ENCODE peak calls at places on chromosomes 16 and 17, in ten cellular contexts. One of them, this sample, is unnamed.

GRCh38 chr17:66522591-66523272 is 220.3 kb downstream of the PRKCA start:
- DNase-seq in thoracic aorta: no peak
- DNase-seq in B cell: no peak
- DNase-seq in tibial nerve: no peak
- DNase-seq in prostate gland: no peak
- DNase-seq in breast epithelium: no peak
- DNase-seq in DND-41: no peak
- DNase-seq in thyroid gland: no peak
- DNase-seq in transverse colon: no peak
- DNase-seq in Calu3: no peak
- DNase-seq in this sample: no peak

GRCh38 chr17:76199466-76199865 is 40.8 kb downstream of the RNF157 start:
- DNase-seq in Calu3: no peak
- DNase-seq in thoracic aorta: no peak
- DNase-seq in thyroid gland: no peak
- DNase-seq in DND-41: peak; percentile 66
- DNase-seq in breast epithelium: no peak
- DNase-seq in prostate gland: no peak
- DNase-seq in B cell: no peak
- DNase-seq in transverse colon: no peak
- DNase-seq in tibial nerve: no peak
- DNase-seq in this sample: no peak

GRCh38 chr17:70804161-70804560 is 634.8 kb downstream of the KCNJ2 start:
- DNase-seq in tibial nerve: no peak
- DNase-seq in breast epithelium: no peak
- DNase-seq in thoracic aorta: no peak
- DNase-seq in B cell: no peak
- DNase-seq in Calu3: no peak
- DNase-seq in DND-41: no peak
- DNase-seq in transverse colon: no peak
- DNase-seq in thyroid gland: peak; percentile 28
- DNase-seq in prostate gland: no peak
- DNase-seq in this sample: no peak

GRCh38 chr16:88566158-88566557 is 4.0 kb upstream of the ZC3H18 start:
- DNase-seq in thoracic aorta: no peak
- DNase-seq in DND-41: no peak
- DNase-seq in prostate gland: no peak
- DNase-seq in transverse colon: no peak
- DNase-seq in tibial nerve: no peak
- DNase-seq in Calu3: peak; percentile 24
- DNase-seq in B cell: no peak
- DNase-seq in thyroid gland: no peak
- DNase-seq in breast epithelium: no peak
- DNase-seq in this sample: no peak

GRCh38 chr17:19660219-19660870 is 11.8 kb downstream of the ALDH3A2 start:
- DNase-seq in DND-41: no peak
- DNase-seq in breast epithelium: no peak
- DNase-seq in thoracic aorta: no peak
- DNase-seq in B cell: no peak
- DNase-seq in prostate gland: no peak
- DNase-seq in tibial nerve: no peak
- DNase-seq in transverse colon: no peak
- DNase-seq in thyroid gland: no peak
- DNase-seq in Calu3: no peak
- DNase-seq in this sample: no peak

GRCh38 chr17:8865811-8866210 is 1.7 kb downstream of the PIK3R6 start:
- DNase-seq in thoracic aorta: no peak
- DNase-seq in DND-41: peak; percentile 36
- DNase-seq in thyroid gland: no peak
- DNase-seq in tibial nerve: no peak
- DNase-seq in transverse colon: no peak
- DNase-seq in Calu3: no peak
- DNase-seq in B cell: no peak
- DNase-seq in breast epithelium: no peak
- DNase-seq in prostate gland: no peak
- DNase-seq in this sample: no peak

GRCh38 chr17:34178047-34178446 is 77.0 kb upstream of the CCL2 start:
- DNase-seq in prostate gland: no peak
- DNase-seq in thyroid gland: no peak
- DNase-seq in B cell: no peak
- DNase-seq in breast epithelium: no peak
- DNase-seq in transverse colon: no peak
- DNase-seq in tibial nerve: no peak
- DNase-seq in Calu3: no peak
- DNase-seq in thoracic aorta: no peak
- DNase-seq in DND-41: peak; percentile 19
- DNase-seq in this sample: no peak

GRCh38 chr16:49757744-49758069 is 98.2 kb downstream of the ZNF423 start:
- DNase-seq in thyroid gland: no peak
- DNase-seq in DND-41: no peak
- DNase-seq in transverse colon: no peak
- DNase-seq in thoracic aorta: no peak
- DNase-seq in tibial nerve: no peak
- DNase-seq in B cell: no peak
- DNase-seq in Calu3: no peak
- DNase-seq in breast epithelium: no peak
- DNase-seq in prostate gland: no peak
- DNase-seq in this sample: no peak

GRCh38 chr17:64155751-64156544 is 26.0 kb upstream of the ERN1 start:
- DNase-seq in prostate gland: peak; percentile 86
- DNase-seq in Calu3: peak; percentile 66
- DNase-seq in B cell: no peak
- DNase-seq in transverse colon: peak; percentile 27
- DNase-seq in thoracic aorta: no peak
- DNase-seq in tibial nerve: peak; percentile 50
- DNase-seq in breast epithelium: peak; percentile 56
- DNase-seq in DND-41: no peak
- DNase-seq in thyroid gland: peak; percentile 69
- DNase-seq in this sample: no peak

GRCh38 chr17:42849451-42850157 is 1.4 kb upstream of the AOC3 start:
- DNase-seq in breast epithelium: no peak
- DNase-seq in transverse colon: no peak
- DNase-seq in B cell: no peak
- DNase-seq in thyroid gland: peak; percentile 44
- DNase-seq in thoracic aorta: no peak
- DNase-seq in tibial nerve: no peak
- DNase-seq in prostate gland: no peak
- DNase-seq in Calu3: no peak
- DNase-seq in DND-41: no peak
- DNase-seq in this sample: no peak

GRCh38 chr17:8706431-8706830 is 38.2 kb downstream of the CCDC42 start:
- DNase-seq in B cell: no peak
- DNase-seq in thoracic aorta: no peak
- DNase-seq in Calu3: no peak
- DNase-seq in thyroid gland: no peak
- DNase-seq in DND-41: no peak
- DNase-seq in tibial nerve: no peak
- DNase-seq in transverse colon: no peak
- DNase-seq in prostate gland: no peak
- DNase-seq in breast epithelium: no peak
- DNase-seq in this sample: no peak

GRCh38 chr16:56399047-56399446 is 26.3 kb downstream of the AMFR start:
- DNase-seq in DND-41: no peak
- DNase-seq in breast epithelium: no peak
- DNase-seq in transverse colon: no peak
- DNase-seq in thoracic aorta: no peak
- DNase-seq in B cell: no peak
- DNase-seq in thyroid gland: no peak
- DNase-seq in Calu3: no peak
- DNase-seq in tibial nerve: no peak
- DNase-seq in prostate gland: no peak
- DNase-seq in this sample: no peak

GRCh38 chr16:56405977-56406376 is 19.4 kb downstream of the AMFR start:
- DNase-seq in thyroid gland: no peak
- DNase-seq in B cell: no peak
- DNase-seq in tibial nerve: no peak
- DNase-seq in DND-41: no peak
- DNase-seq in prostate gland: no peak
- DNase-seq in breast epithelium: no peak
- DNase-seq in transverse colon: no peak
- DNase-seq in thoracic aorta: no peak
- DNase-seq in Calu3: no peak
- DNase-seq in this sample: no peak

GRCh38 chr16:56399492-56399891 is 25.9 kb downstream of the AMFR start:
- DNase-seq in DND-41: no peak
- DNase-seq in thoracic aorta: no peak
- DNase-seq in tibial nerve: no peak
- DNase-seq in B cell: no peak
- DNase-seq in breast epithelium: no peak
- DNase-seq in prostate gland: no peak
- DNase-seq in Calu3: no peak
- DNase-seq in transverse colon: no peak
- DNase-seq in thyroid gland: no peak
- DNase-seq in this sample: no peak

GRCh38 chr16:56400458-56400857 is 24.9 kb downstream of the AMFR start:
- DNase-seq in DND-41: no peak
- DNase-seq in Calu3: no peak
- DNase-seq in thoracic aorta: no peak
- DNase-seq in B cell: no peak
- DNase-seq in prostate gland: no peak
- DNase-seq in thyroid gland: peak; percentile 14
- DNase-seq in breast epithelium: no peak
- DNase-seq in transverse colon: no peak
- DNase-seq in tibial nerve: no peak
- DNase-seq in this sample: no peak

GRCh38 chr16:56401482-56401881 is 23.9 kb downstream of the AMFR start:
- DNase-seq in transverse colon: no peak
- DNase-seq in thoracic aorta: no peak
- DNase-seq in thyroid gland: no peak
- DNase-seq in DND-41: no peak
- DNase-seq in B cell: no peak
- DNase-seq in tibial nerve: no peak
- DNase-seq in breast epithelium: no peak
- DNase-seq in Calu3: peak; percentile 39
- DNase-seq in prostate gland: no peak
- DNase-seq in this sample: no peak
- TF ChIP-seq CTCF in transverse colon: no peak
- TF ChIP-seq CTCF in thoracic aorta: no peak
- TF ChIP-seq CTCF in thyroid gland: no peak
- TF ChIP-seq CTCF in DND-41: peak; percentile 46
- TF ChIP-seq CTCF in B cell: peak; percentile 28
- TF ChIP-seq CTCF in tibial nerve: no peak
- TF ChIP-seq CTCF in breast epithelium: no peak
- TF ChIP-seq CTCF in Calu3: peak; percentile 58
- TF ChIP-seq CTCF in prostate gland: no peak
- TF ChIP-seq CTCF in this sample: peak; percentile 39

DNA sequence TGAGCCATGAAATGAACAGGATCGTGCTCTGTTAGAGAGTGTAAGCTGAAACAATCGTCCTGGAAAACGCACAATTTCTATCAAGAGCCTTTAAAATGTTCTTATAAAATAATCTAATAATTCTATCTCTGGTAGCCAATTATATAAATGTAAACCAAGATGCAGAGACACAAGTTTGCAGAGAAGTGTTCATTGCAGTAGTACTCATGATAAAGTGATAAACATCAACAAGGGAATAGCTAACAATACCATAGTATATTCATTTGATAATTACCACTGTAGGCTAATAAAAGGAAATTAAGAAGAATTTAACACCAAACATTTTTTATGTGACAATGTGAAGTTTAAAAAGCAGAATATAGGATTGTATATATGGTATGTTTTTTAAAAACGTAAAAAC is 12.4 kb downstream of the NACA2 start:
- DNase-seq in breast epithelium: no peak
- DNase-seq in transverse colon: no peak
- DNase-seq in thyroid gland: no peak
- DNase-seq in thoracic aorta: no peak
- DNase-seq in prostate gland: no peak
- DNase-seq in tibial nerve: no peak
- DNase-seq in DND-41: no peak
- DNase-seq in Calu3: no peak
- DNase-seq in B cell: no peak
- DNase-seq in this sample: no peak
- TF ChIP-seq CTCF in breast epithelium: no peak
- TF ChIP-seq CTCF in transverse colon: no peak
- TF ChIP-seq CTCF in thyroid gland: no peak
- TF ChIP-seq CTCF in thoracic aorta: no peak
- TF ChIP-seq CTCF in prostate gland: no peak
- TF ChIP-seq CTCF in tibial nerve: no peak
- TF ChIP-seq CTCF in DND-41: no peak
- TF ChIP-seq CTCF in Calu3: no peak
- TF ChIP-seq CTCF in B cell: no peak
- TF ChIP-seq CTCF in this sample: no peak

GRCh38 chr17:45813051-45813731 is 29.1 kb downstream of the CRHR1 start:
- DNase-seq in thoracic aorta: no peak
- DNase-seq in transverse colon: no peak
- DNase-seq in prostate gland: no peak
- DNase-seq in breast epithelium: no peak
- DNase-seq in DND-41: no peak
- DNase-seq in thyroid gland: no peak
- DNase-seq in tibial nerve: no peak
- DNase-seq in Calu3: no peak
- DNase-seq in B cell: no peak
- DNase-seq in this sample: no peak

GRCh38 chr17:45809484-45809883 is 25.4 kb downstream of the CRHR1 start:
- DNase-seq in Calu3: no peak
- DNase-seq in breast epithelium: no peak
- DNase-seq in B cell: no peak
- DNase-seq in thyroid gland: no peak
- DNase-seq in tibial nerve: no peak
- DNase-seq in thoracic aorta: no peak
- DNase-seq in prostate gland: no peak
- DNase-seq in DND-41: no peak
- DNase-seq in transverse colon: no peak
- DNase-seq in this sample: no peak

GRCh38 chr17:45814622-45815606 is 29.8 kb upstream of the SPPL2C start:
- DNase-seq in B cell: no peak
- DNase-seq in thoracic aorta: no peak
- DNase-seq in breast epithelium: no peak
- DNase-seq in transverse colon: no peak
- DNase-seq in thyroid gland: peak; percentile 19
- DNase-seq in prostate gland: no peak
- DNase-seq in DND-41: no peak
- DNase-seq in Calu3: no peak
- DNase-seq in tibial nerve: no peak
- DNase-seq in this sample: no peak

GRCh38 chr17:45808845-45809244 is 24.7 kb downstream of the CRHR1 start:
- DNase-seq in thyroid gland: no peak
- DNase-seq in Calu3: no peak
- DNase-seq in DND-41: no peak
- DNase-seq in B cell: no peak
- DNase-seq in tibial nerve: no peak
- DNase-seq in breast epithelium: no peak
- DNase-seq in thoracic aorta: no peak
- DNase-seq in prostate gland: no peak
- DNase-seq in transverse colon: no peak
- DNase-seq in this sample: no peak

GRCh38 chr17:45812102-45812501 is 28.0 kb downstream of the CRHR1 start:
- DNase-seq in transverse colon: no peak
- DNase-seq in tibial nerve: no peak
- DNase-seq in thyroid gland: no peak
- DNase-seq in B cell: no peak
- DNase-seq in DND-41: no peak
- DNase-seq in thoracic aorta: no peak
- DNase-seq in breast epithelium: no peak
- DNase-seq in prostate gland: no peak
- DNase-seq in Calu3: no peak
- DNase-seq in this sample: no peak
- TF ChIP-seq CTCF in transverse colon: no peak
- TF ChIP-seq CTCF in tibial nerve: no peak
- TF ChIP-seq CTCF in thyroid gland: no peak
- TF ChIP-seq CTCF in B cell: no peak
- TF ChIP-seq CTCF in DND-41: peak; percentile 55
- TF ChIP-seq CTCF in thoracic aorta: no peak
- TF ChIP-seq CTCF in breast epithelium: no peak
- TF ChIP-seq CTCF in prostate gland: no peak
- TF ChIP-seq CTCF in Calu3: no peak
- TF ChIP-seq CTCF in this sample: no peak

GRCh38 chr16:84746875-84747274 is 47.1 kb downstream of the USP10 start:
- DNase-seq in DND-41: no peak
- DNase-seq in tibial nerve: no peak
- DNase-seq in breast epithelium: peak; percentile 78
- DNase-seq in thyroid gland: no peak
- DNase-seq in B cell: no peak
- DNase-seq in prostate gland: no peak
- DNase-seq in transverse colon: no peak
- DNase-seq in Calu3: no peak
- DNase-seq in thoracic aorta: no peak
- DNase-seq in this sample: no peak
- TF ChIP-seq CTCF in DND-41: peak; percentile 39
- TF ChIP-seq CTCF in tibial nerve: no peak
- TF ChIP-seq CTCF in breast epithelium: no peak
- TF ChIP-seq CTCF in thyroid gland: no peak
- TF ChIP-seq CTCF in B cell: peak; percentile 29
- TF ChIP-seq CTCF in prostate gland: no peak
- TF ChIP-seq CTCF in transverse colon: no peak
- TF ChIP-seq CTCF in Calu3: peak; percentile 19
- TF ChIP-seq CTCF in thoracic aorta: peak; percentile 7
- TF ChIP-seq CTCF in this sample: peak; percentile 10

This sample was measured in GM13977.